ENCODE peak calls at places on chromosomes 4 and X, in six cellular contexts. F, P, S, Z, Y and D are unnamed samples.

GRCh38 chrX:85243155-85243554 is 424 bp downstream of the SATL1 start:
- DNase-seq in S (no peak), F (no peak), P (no peak), Z (no peak), Y (no peak), D (no peak)

GRCh38 chr4:10762541-10762940 is 78.0 kb upstream of the CLNK start:
- DNase-seq in S (no peak), P (no peak), Z (no peak), Y (peak), F (no peak), D (no peak)

GRCh38 chr4:40515398-40516293 is 114.0 kb downstream of the RBM47 start:
- DNase-seq in F (no peak), P (peak), S (no peak), Z (no peak), Y (peak), D (no peak)

GRCh38 chr4:145066063-145066501 is 31.9 kb downstream of the ANAPC10 start:
- DNase-seq in Y (no peak), F (no peak), Z (no peak), S (no peak), P (peak), D (no peak)

GRCh38 chrX:13752141-13752540 is 17.6 kb downstream of the OFD1 start:
- DNase-seq in Y (no peak), S (no peak), P (no peak), F (no peak), Z (no peak), D (no peak)

GRCh38 chrX:132958086-132958703 is at the start of gene HS6ST2:
- DNase-seq in F (no peak), Z (peak), Y (peak), S (no peak), P (no peak), D (no peak)

GRCh38 chrX:144801786-144802185 is 445.5 kb upstream of the SPANXN1 start:
- DNase-seq in S (no peak), Y (peak), F (no peak), Z (no peak), P (no peak), D (no peak)

GRCh38 chrX:2507904-2508630 is 7.3 kb upstream of the DHRSX start:
- DNase-seq in P (no peak), Y (no peak), S (no peak), F (no peak), Z (no peak), D (no peak)

GRCh38 chr4:39480251-39480650 is 21.4 kb downstream of the LIAS start:
- DNase-seq in F (no peak), P (no peak), Z (no peak), S (no peak), Y (no peak), D (no peak)

GRCh38 chrX:131821945-131822622 is 201.0 kb upstream of the STK26 start:
- DNase-seq in Z (no peak), Y (peak), P (peak), S (no peak), F (no peak), D (peak)

GRCh38 chrX:136708348-136708747 is 60.4 kb downstream of the CD40LG start:
- DNase-seq in S (no peak), P (peak), Y (peak), F (no peak), Z (no peak), D (no peak)

GRCh38 chr4:94603170-94603747 is 151.5 kb downstream of the PDLIM5 start:
- DNase-seq in P (peak), F (no peak), Z (no peak), S (no peak), Y (peak), D (no peak)

GRCh38 chr4:98994474-98995182 is 893 bp upstream of the METAP1 start:
- DNase-seq in F (no peak), Y (no peak), P (peak), Z (no peak), S (no peak), D (no peak)

GRCh38 chrX:119093991-119094741 is 21.4 kb downstream of the CT47C1 start:
- DNase-seq in Y (peak), P (peak), Z (no peak), S (no peak), F (no peak), D (no peak)

GRCh38 chr4:99816611-99817309 is at the start of gene DAPP1:
- DNase-seq in P (no peak), F (peak), S (peak), Y (peak), Z (no peak), D (no peak)

GRCh38 chr4:39814403-39815185 is 116.7 kb downstream of the UBE2K start:
- DNase-seq in Z (no peak), Y (peak), P (peak), S (peak), F (no peak), D (no peak)

GRCh38 chr4:82898322-82899243 is 2.0 kb upstream of the THAP9 start:
- DNase-seq in Y (peak), S (no peak), P (peak), F (no peak), Z (no peak), D (no peak)
- TF ChIP-seq CTCF in Y (peak), S (peak), P (peak), F (no peak), Z (peak), D (no peak)

GRCh38 chrX:46381630-46382029 is 163.6 kb downstream of the ZNF674 start:
- DNase-seq in S (no peak), Z (no peak), P (peak), Y (peak), F (no peak), D (no peak)
- TF ChIP-seq CTCF in S (no peak), Z (peak), P (peak), Y (peak), F (no peak), D (no peak)

GRCh38 chr4:183988874-183989273 is 83.8 kb downstream of the STOX2 start:
- DNase-seq in S (no peak), Z (no peak), F (no peak), Y (no peak), P (peak), D (no peak)
- TF ChIP-seq CTCF in S (no peak), Z (no peak), F (no peak), Y (no peak), P (no peak), D (no peak)

DNA sequence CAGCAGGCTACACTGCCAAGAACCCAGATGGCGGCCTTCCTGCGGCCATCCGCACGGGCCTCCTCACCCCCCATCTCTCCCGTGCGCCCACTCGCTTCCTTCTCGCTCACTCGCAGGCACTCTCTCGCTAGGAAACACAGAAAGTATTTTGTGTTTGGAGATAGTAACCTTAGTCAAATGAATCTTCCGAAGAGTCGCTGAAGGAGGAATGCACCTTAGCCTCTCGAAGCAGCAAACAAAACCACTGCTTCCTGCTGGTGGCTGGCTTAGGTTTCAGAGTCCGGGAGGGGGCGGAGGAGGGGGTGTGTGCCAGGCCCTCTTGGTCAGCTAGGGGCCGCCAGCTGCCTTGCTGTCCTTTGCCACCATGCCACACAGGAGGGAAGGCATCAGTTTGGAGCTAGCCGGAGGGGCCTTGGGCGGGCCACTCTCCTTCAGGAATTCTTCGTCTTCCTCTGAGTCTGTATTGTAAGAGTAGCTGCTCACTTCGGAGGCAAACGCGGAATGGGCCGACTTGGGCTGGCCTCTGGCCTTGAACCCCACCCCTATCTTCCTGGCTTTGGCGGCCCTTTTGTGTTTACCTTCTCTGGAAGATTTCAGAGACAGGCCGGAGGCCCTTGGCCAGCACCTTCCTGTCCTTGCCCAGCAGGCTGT is 73.2 kb upstream of the UCP1 start:
- DNase-seq in S (no peak), F (no peak), Y (no peak), P (no peak), Z (no peak), D (no peak)
- TF ChIP-seq CTCF in S (no peak), F (no peak), Y (no peak), P (no peak), Z (no peak), D (no peak)

DNA sequence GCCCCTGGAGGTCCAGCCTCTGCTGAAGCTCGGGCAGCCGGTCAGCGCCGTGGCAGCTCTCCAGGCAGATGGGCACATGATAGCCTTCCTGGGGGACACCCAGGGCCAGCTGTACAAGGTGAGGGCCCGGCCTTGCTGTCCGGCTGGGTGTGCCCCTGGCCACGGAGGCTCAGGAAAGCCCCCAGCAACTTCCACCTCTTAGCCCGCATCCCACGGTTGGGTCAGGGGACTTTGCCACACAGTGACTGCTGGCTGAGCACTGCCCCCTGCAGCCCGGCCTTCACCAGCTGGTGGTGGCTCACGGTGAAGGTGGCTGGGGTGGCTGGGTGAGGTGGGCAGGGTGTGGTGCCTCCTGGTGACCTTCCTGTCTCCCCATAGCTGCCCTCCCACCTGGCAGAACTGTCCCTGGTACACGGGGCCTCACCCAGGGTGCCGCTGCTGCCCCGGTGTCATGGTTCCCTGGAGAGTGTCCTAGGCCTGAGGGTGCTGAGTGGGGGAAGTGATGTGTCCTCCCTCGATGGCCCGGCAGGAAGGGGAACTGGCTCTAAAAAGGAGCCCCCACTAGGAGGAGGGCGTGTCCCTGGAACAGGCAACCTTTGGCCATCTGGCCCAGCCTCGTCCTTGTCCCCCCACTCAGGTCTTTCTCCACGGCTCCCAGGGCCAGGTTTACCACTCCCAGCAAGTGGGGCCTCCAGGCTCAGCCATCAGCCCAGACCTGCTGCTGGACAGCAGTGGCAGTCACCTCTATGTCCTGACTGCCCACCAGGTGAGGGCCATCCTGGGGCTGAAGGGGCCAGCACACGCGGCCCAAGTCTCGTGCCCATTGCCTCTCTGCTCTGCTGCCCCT is 4.5 kb downstream of the PLXNB3 start:
- DNase-seq in P (no peak), F (no peak), Z (no peak), Y (no peak), S (no peak), D (no peak)
- TF ChIP-seq CTCF in P (no peak), F (no peak), Z (no peak), Y (no peak), S (no peak), D (no peak)

DNA sequence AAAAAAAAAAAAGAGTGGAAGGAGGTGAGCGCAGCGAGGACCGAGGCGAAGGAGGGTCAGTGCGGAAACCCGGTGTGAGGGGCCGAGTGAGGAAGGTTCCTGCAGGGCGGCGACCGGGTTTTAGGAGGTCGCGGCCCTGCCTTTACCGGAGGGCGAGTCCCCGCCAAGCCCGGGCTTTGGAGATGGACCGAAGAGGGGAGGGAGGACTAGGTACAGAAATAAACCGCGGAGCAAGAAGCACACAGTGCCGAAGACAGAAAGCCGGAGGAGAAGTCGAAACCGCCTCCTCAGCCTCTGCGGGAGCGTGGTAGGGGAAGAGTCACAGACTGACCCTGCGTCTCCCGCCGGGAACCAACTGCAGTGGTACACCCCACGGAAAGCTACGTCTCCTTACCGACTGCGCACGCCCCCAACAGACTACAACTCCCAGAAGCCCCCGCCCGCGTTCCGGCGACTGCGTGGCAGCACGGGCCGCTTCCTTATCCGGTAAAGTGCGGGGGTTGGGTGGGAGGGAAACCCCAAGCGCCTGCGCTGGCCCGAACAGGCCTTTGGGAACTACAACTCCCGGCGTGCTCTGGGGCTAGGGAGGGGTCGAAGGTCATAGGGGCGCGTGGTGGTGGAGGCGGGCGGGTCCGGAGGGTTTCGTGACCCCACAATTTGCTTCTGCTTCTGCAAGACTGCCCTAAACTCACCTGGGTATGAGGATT is at the start of gene NFXL1:
- DNase-seq in Z (peak), S (peak), P (peak), F (peak), Y (peak), D (peak)
- TF ChIP-seq CTCF in Z (no peak), S (no peak), P (no peak), F (no peak), Y (no peak), D (no peak)

GRCh38 chrX:30060718-30061117 is 154.6 kb upstream of the MAGEB2 start:
- DNase-seq in Z (no peak), P (peak), Y (peak), F (no peak), S (no peak), D (no peak)
- TF ChIP-seq CTCF in Z (peak), P (peak), Y (peak), F (no peak), S (no peak), D (no peak)

GRCh38 chr4:155423671-155424070 is 46.9 kb upstream of the MAP9 start:
- DNase-seq in S (no peak), Y (no peak), Z (no peak), F (no peak), P (no peak), D (no peak)
- TF ChIP-seq CTCF in S (no peak), Y (no peak), Z (no peak), F (no peak), P (no peak), D (no peak)

DNA sequence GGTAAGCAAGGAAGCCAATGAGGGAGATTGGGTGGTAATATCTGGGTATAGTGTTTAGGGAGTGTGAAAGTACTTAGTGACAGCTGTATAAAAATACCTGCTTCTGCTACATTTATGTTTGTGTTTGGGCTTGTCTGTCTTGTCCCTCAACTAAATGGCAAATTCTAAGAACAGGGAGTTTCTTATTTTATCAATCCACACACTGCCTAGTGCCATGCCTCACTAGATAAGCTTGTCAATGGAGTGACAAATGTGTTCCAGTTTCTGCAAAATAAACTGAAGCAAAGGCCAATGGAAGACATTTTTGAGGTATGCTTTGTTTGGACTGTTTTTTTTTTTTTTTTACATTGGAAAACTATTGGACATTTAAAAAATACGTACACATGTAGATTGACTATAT is 418.0 kb downstream of the SH2D1A start:
- DNase-seq in S (no peak), Z (no peak), F (no peak), Y (no peak), P (no peak), D (no peak)
- TF ChIP-seq CTCF in S (no peak), Z (no peak), F (no peak), Y (no peak), P (no peak), D (no peak)